ENCODE peak calls at places on chromosomes 6 and 20, in eight cellular contexts. F, Q, M, X, Y, W, S and P are unnamed samples.

GRCh38 chr6:50846109-50846859 is 27.6 kb downstream of the TFAP2B start:
- DNase-seq in F (no peak), Q (no peak), M (no peak), X (no peak), Y (no peak), W (no peak), S (no peak), P (no peak)

GRCh38 chr6:46755867-46756266 is 9.1 kb downstream of the ANKRD66 start:
- DNase-seq in F (no peak), Q (no peak), M (no peak), X (no peak), Y (no peak), W (no peak), S (no peak), P (no peak)

GRCh38 chr6:137271245-137272183 is 52.3 kb upstream of the IFNGR1 start:
- DNase-seq in F (no peak), Q (no peak), M (no peak), X (peak), Y (no peak), W (peak), S (peak), P (peak)

GRCh38 chr6:166541876-166542579 is 44.5 kb downstream of the RAMACL start:
- DNase-seq in F (no peak), Q (no peak), M (no peak), X (no peak), Y (no peak), W (peak), S (no peak), P (peak)

GRCh38 chr20:34977365-34978091 is 21.9 kb downstream of the MYH7B start:
- DNase-seq in F (peak), Q (no peak), M (no peak), X (no peak), Y (no peak), W (peak), S (no peak), P (no peak)

GRCh38 chr6:152267967-152268845 is 369.0 kb downstream of the SYNE1 start:
- DNase-seq in F (no peak), Q (no peak), M (no peak), X (peak), Y (no peak), W (peak), S (peak), P (peak)

GRCh38 chr6:159871241-159871640 is 19.5 kb upstream of the MAS1 start:
- DNase-seq in F (no peak), Q (no peak), M (no peak), X (no peak), Y (no peak), W (no peak), S (no peak), P (no peak)

GRCh38 chr20:55354700-55355099 is 650.6 kb downstream of the CBLN4 start:
- DNase-seq in F (no peak), Q (no peak), M (no peak), X (no peak), Y (no peak), W (no peak), S (no peak), P (no peak)

GRCh38 chr6:142395768-142396231 is 94.0 kb downstream of the ADGRG6 start:
- DNase-seq in F (no peak), Q (no peak), M (no peak), X (peak), Y (no peak), W (peak), S (no peak), P (peak)

GRCh38 chr6:131419698-131420097 is 153.3 kb upstream of the ARG1 start:
- DNase-seq in F (no peak), Q (no peak), M (no peak), X (no peak), Y (no peak), W (no peak), S (no peak), P (no peak)

GRCh38 chr6:149289192-149289741 is 28.2 kb upstream of the TAB2 start:
- DNase-seq in F (no peak), Q (no peak), M (no peak), X (no peak), Y (no peak), W (no peak), S (no peak), P (no peak)

GRCh38 chr6:143223895-143224294 is 163.2 kb downstream of the AIG1 start:
- DNase-seq in F (no peak), Q (no peak), M (no peak), X (no peak), Y (no peak), W (no peak), S (peak), P (no peak)

GRCh38 chr6:163463795-163464194 is 49.3 kb downstream of the QKI start:
- DNase-seq in F (no peak), Q (no peak), M (no peak), X (no peak), Y (no peak), W (no peak), S (no peak), P (no peak)

GRCh38 chr6:7868926-7869325 is 41.7 kb downstream of the TXNDC5 start:
- DNase-seq in F (no peak), Q (no peak), M (no peak), X (no peak), Y (no peak), W (no peak), S (no peak), P (no peak)

GRCh38 chr20:6654490-6655247 is 112.8 kb upstream of the BMP2 start:
- DNase-seq in F (no peak), Q (no peak), M (no peak), X (no peak), Y (no peak), W (no peak), S (no peak), P (no peak)

GRCh38 chr6:150069707-150070106 is 786 bp upstream of the ULBP3 start:
- DNase-seq in F (no peak), Q (peak), M (no peak), X (no peak), Y (no peak), W (no peak), S (no peak), P (no peak)

GRCh38 chr6:116379764-116380163 is 9.0 kb downstream of the DSE start:
- DNase-seq in F (no peak), Q (no peak), M (no peak), X (no peak), Y (no peak), W (no peak), S (no peak), P (no peak)

GRCh38 chr6:52261229-52261628 is 16.9 kb upstream of the IL17F start:
- DNase-seq in F (no peak), Q (no peak), M (no peak), X (no peak), Y (peak), W (no peak), S (no peak), P (no peak)

GRCh38 chr6:169559001-169559441 is 142.8 kb downstream of the WDR27 start:
- DNase-seq in F (no peak), Q (no peak), M (no peak), X (peak), Y (peak), W (no peak), S (no peak), P (no peak)

GRCh38 chr6:132401120-132401940 is at the start of gene MOXD1:
- DNase-seq in F (peak), Q (no peak), M (no peak), X (peak), Y (no peak), W (peak), S (no peak), P (no peak)

GRCh38 chr6:133368664-133369063 is 127.5 kb downstream of the EYA4 start:
- DNase-seq in F (no peak), Q (no peak), M (no peak), X (no peak), Y (no peak), W (no peak), S (no peak), P (no peak)

GRCh38 chr20:20009784-20010253 is 7.3 kb upstream of the NAA20 start:
- DNase-seq in F (no peak), Q (no peak), M (peak), X (no peak), Y (no peak), W (no peak), S (peak), P (no peak)

GRCh38 chr6:106448000-106448426 is 87.5 kb downstream of the CRYBG1 start:
- DNase-seq in F (peak), Q (no peak), M (no peak), X (no peak), Y (no peak), W (no peak), S (no peak), P (peak)

GRCh38 chr20:23119456-23120216 is 33.5 kb upstream of the CD93 start:
- DNase-seq in F (peak), Q (no peak), M (no peak), X (no peak), Y (no peak), W (no peak), S (no peak), P (no peak)

GRCh38 chr20:44219791-44220190 is 9.2 kb upstream of the OSER1 start:
- DNase-seq in F (no peak), Q (no peak), M (no peak), X (no peak), Y (no peak), W (no peak), S (no peak), P (no peak)

GRCh38 chr20:38999217-38999616 is 37.1 kb downstream of the DHX35 start:
- DNase-seq in F (no peak), Q (no peak), M (no peak), X (no peak), Y (no peak), W (no peak), S (no peak), P (no peak)

GRCh38 chr6:32255212-32256153 is 31.6 kb upstream of the NOTCH4 start:
- DNase-seq in F (peak), Q (no peak), M (peak), X (peak), Y (peak), W (peak), S (peak), P (peak)

GRCh38 chr6:154951400-154952200 is 43.5 kb upstream of the TIAM2 start:
- DNase-seq in F (no peak), Q (no peak), M (no peak), X (no peak), Y (no peak), W (no peak), S (no peak), P (peak)

GRCh38 chr6:36029464-36029863 is 1.9 kb downstream of the MAPK14 start:
- DNase-seq in F (no peak), Q (no peak), M (no peak), X (peak), Y (peak), W (peak), S (no peak), P (no peak)

GRCh38 chr6:139852484-139853140 is 478.2 kb upstream of the CITED2 start:
- DNase-seq in F (no peak), Q (no peak), M (no peak), X (no peak), Y (peak), W (no peak), S (no peak), P (no peak)

GRCh38 chr6:168636147-168636982 is 195.4 kb downstream of the SMOC2 start:
- DNase-seq in F (no peak), Q (no peak), M (no peak), X (no peak), Y (no peak), W (no peak), S (no peak), P (no peak)

GRCh38 chr6:136736281-136736960 is 55.9 kb downstream of the MAP3K5 start:
- DNase-seq in F (no peak), Q (no peak), M (no peak), X (peak), Y (no peak), W (no peak), S (no peak), P (no peak)

GRCh38 chr6:68049562-68049961 is 585.5 kb upstream of the ADGRB3 start:
- DNase-seq in F (no peak), Q (no peak), M (no peak), X (no peak), Y (no peak), W (no peak), S (no peak), P (no peak)

GRCh38 chr20:52071136-52071535 is 120.4 kb downstream of the ZFP64 start:
- DNase-seq in F (no peak), Q (no peak), M (no peak), X (no peak), Y (no peak), W (no peak), S (no peak), P (no peak)

GRCh38 chr6:98875375-98875774 is 41.0 kb downstream of the POU3F2 start:
- DNase-seq in F (no peak), Q (no peak), M (no peak), X (no peak), Y (no peak), W (no peak), S (no peak), P (no peak)

GRCh38 chr6:170444056-170444505 is 109.0 kb downstream of the PSMB1 start:
- DNase-seq in F (no peak), Q (no peak), M (no peak), X (no peak), Y (no peak), W (no peak), S (no peak), P (no peak)

GRCh38 chr20:44643596-44644383 is 7.7 kb downstream of the ADA start:
- DNase-seq in F (peak), Q (no peak), M (no peak), X (peak), Y (peak), W (peak), S (no peak), P (peak)